ENCODE peak calls at places on chromosomes 5 and 9, in seven cellular contexts. Z is Panc1, E is progenitor cell of endocrine pancreas, C is Calu3, P is sigmoid colon, H is PC-9, F is GM13977. R is an unnamed sample.

GRCh38 chr5:134124289-134125194 is 10.1 kb downstream of the TCF7 start:
- DNase-seq in Z (no peak), E (no peak), C (no peak), P (no peak), H (peak), F (no peak), R (peak)

GRCh38 chr5:157874861-157875260 is 15.9 kb upstream of the CLINT1 start:
- DNase-seq in Z (no peak), E (no peak), C (no peak), P (no peak), H (no peak), F (no peak), R (no peak)

GRCh38 chr5:141795421-141795820 is 82.8 kb downstream of the PCDH1 start:
- DNase-seq in Z (no peak), E (no peak), C (no peak), P (no peak), H (no peak), F (no peak), R (no peak)

GRCh38 chr9:99158629-99159028 is 53.7 kb downstream of the TGFBR1 start:
- DNase-seq in Z (no peak), E (no peak), C (no peak), P (no peak), H (no peak), F (no peak), R (no peak)

GRCh38 chr5:64210866-64211265 is 45.2 kb downstream of the RNF180 start:
- DNase-seq in Z (no peak), E (no peak), C (peak), P (no peak), H (no peak), F (no peak), R (no peak)

GRCh38 chr5:96936431-96937221 is 746 bp downstream of the LNPEP start:
- DNase-seq in Z (no peak), E (peak), C (peak), P (peak), H (peak), F (peak), R (no peak)

GRCh38 chr9:131402738-131403492 is 9.0 kb downstream of the PRRC2B start:
- DNase-seq in Z (no peak), E (no peak), C (peak), P (peak), H (peak), F (no peak), R (peak)

GRCh38 chr5:59390074-59390659 is 503.4 kb downstream of the PDE4D start:
- DNase-seq in Z (peak), E (no peak), C (peak), P (no peak), H (no peak), F (peak), R (no peak)

GRCh38 chr5:151066920-151067319 is 13.9 kb downstream of the TNIP1 start:
- DNase-seq in Z (no peak), E (no peak), C (no peak), P (no peak), H (no peak), F (no peak), R (no peak)

GRCh38 chr9:123451011-123451410 is 95.0 kb downstream of the CRB2 start:
- DNase-seq in Z (no peak), E (no peak), C (no peak), P (no peak), H (no peak), F (no peak), R (no peak)

GRCh38 chr5:14676320-14676719 is 11.8 kb downstream of the OTULIN start:
- DNase-seq in Z (no peak), E (no peak), C (peak), P (no peak), H (peak), F (no peak), R (no peak)

GRCh38 chr5:66255702-66256101 is 111.6 kb downstream of the SREK1 start:
- DNase-seq in Z (no peak), E (no peak), C (no peak), P (no peak), H (no peak), F (no peak), R (no peak)

GRCh38 chr5:156402387-156402921 is 75.5 kb downstream of the SGCD start:
- DNase-seq in Z (no peak), E (no peak), C (no peak), P (no peak), H (no peak), F (peak), R (peak)

GRCh38 chr5:570886-571285 is 41.3 kb upstream of the CEP72 start:
- DNase-seq in Z (no peak), E (no peak), C (no peak), P (peak), H (no peak), F (no peak), R (no peak)

GRCh38 chr9:109455861-109456260 is 42.2 kb downstream of the PTPN3 start:
- DNase-seq in Z (no peak), E (no peak), C (no peak), P (no peak), H (no peak), F (no peak), R (no peak)

GRCh38 chr5:71591100-71591499 is 4.0 kb downstream of the MCCC2 start:
- DNase-seq in Z (no peak), E (no peak), C (no peak), P (no peak), H (no peak), F (no peak), R (no peak)
- TF ChIP-seq CTCF in Z (no peak), E (no peak), C (no peak), P (no peak), H (no peak), F (no peak), R (no peak)

GRCh38 chr5:52924458-52924857 is 64.7 kb upstream of the ITGA2 start:
- DNase-seq in Z (no peak), E (no peak), C (no peak), P (no peak), H (no peak), F (no peak), R (no peak)
- TF ChIP-seq CTCF in Z (no peak), E (no peak), C (no peak), P (no peak), H (no peak), F (no peak), R (no peak)

DNA sequence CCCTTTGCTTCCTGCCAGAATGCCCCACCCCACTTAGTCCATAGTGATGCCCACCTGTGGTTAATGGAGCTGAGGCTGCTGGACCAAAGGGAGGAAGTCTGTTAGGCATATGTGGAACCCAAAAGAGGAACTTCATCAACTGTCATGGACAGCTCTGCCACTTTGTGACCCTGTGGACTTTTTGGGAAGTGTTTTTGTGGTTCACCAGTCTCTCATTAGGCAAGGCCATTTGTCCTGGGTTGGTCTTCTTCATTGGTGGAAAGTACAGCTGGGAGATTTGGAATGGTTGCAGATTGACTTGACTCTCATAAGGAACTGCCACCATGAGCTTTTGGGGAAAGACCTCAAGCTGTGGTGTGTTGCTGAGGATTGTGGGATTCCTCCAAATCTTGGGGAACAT is 31.9 kb upstream of the IL12B start:
- DNase-seq in Z (no peak), E (no peak), C (no peak), P (no peak), H (no peak), F (no peak), R (no peak)
- TF ChIP-seq CTCF in Z (no peak), E (no peak), C (no peak), P (no peak), H (no peak), F (no peak), R (no peak)

GRCh38 chr5:149775785-149776184 is 45.7 kb downstream of the PPARGC1B start:
- DNase-seq in Z (peak), E (no peak), C (peak), P (no peak), H (no peak), F (peak), R (no peak)
- TF ChIP-seq CTCF in Z (no peak), E (peak), C (peak), P (peak), H (peak), F (peak), R (no peak)

DNA sequence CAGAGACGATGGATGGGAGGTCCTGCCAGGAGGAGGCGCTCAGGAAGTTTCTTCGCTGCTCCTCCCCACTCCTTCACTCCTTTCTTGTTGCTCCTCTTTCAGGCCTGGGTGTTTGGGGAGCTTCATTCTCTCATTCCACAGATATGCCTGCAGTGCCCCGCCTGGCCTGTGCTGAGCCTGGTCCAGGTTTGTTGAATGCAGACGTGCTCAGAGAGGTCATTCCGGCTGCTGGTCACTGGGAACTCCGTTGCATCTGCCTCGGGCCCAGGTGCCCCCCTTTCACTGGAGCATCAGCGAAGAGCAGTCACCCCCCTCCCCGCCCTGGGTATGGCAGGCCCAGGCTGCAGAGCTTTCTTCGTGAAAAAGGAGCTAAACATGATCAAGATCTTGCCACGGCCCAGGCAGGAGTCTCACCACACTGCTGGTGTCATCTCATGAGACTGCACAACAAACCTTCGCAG is 15.5 kb downstream of the SURF6 start:
- DNase-seq in Z (no peak), E (no peak), C (no peak), P (peak), H (no peak), F (no peak), R (no peak)
- TF ChIP-seq CTCF in Z (no peak), E (no peak), C (no peak), P (no peak), H (no peak), F (no peak), R (no peak)

DNA sequence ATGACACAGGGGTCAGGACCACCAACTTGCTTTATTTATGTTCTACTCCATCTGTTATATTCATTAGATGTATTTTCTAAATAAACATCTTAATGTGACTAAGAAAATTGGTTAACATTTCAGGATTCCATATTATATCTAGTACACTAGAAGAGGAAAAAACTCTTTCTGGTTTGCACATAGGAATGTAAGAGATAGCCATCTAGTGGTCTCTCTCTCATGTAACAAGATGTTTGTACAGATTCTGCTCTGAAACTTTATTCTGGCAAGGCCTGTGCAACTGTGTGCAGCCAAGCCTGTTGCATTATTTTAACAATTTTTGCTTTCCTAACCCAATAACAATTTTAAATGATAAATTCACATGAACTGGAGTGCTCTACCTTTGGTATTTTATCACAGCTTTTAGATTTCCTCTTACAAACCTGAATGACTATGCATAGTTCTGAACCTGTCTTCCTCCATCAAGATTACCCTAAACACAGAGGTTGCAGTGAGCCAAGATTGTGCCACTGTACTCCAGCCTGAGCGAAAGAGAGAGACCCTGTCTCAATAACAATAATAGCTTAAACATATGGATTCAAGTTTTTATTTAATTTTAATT is 148.1 kb downstream of the GIN1 start:
- DNase-seq in Z (no peak), E (no peak), C (no peak), P (no peak), H (no peak), F (peak), R (no peak)
- TF ChIP-seq CTCF in Z (peak), E (no peak), C (no peak), P (peak), H (peak), F (peak), R (peak)

GRCh38 chr5:111758284-111758628 is 1.3 kb upstream of the NREP start:
- DNase-seq in Z (no peak), E (no peak), C (no peak), P (no peak), H (no peak), F (no peak), R (no peak)

GRCh38 chr5:111755264-111755941 is 1.6 kb downstream of the NREP start:
- DNase-seq in Z (no peak), E (no peak), C (no peak), P (no peak), H (no peak), F (no peak), R (no peak)

GRCh38 chr5:111757582-111758283 is 739 bp upstream of the NREP start:
- DNase-seq in Z (no peak), E (peak), C (peak), P (peak), H (no peak), F (peak), R (peak)

GRCh38 chr5:111755942-111756353 is 1.0 kb downstream of the NREP start:
- DNase-seq in Z (no peak), E (no peak), C (no peak), P (no peak), H (no peak), F (no peak), R (no peak)

GRCh38 chr5:111756701-111757581 is at the start of gene NREP:
- DNase-seq in Z (peak), E (peak), C (peak), P (peak), H (peak), F (peak), R (peak)
- TF ChIP-seq CTCF in Z (peak), E (peak), C (peak), P (peak), H (peak), F (peak), R (no peak)

GRCh38 chr9:113011911-113012381 is at the start of gene ZNF883:
- DNase-seq in Z (no peak), E (peak), C (peak), P (peak), H (peak), F (no peak), R (no peak)
- TF ChIP-seq CTCF in Z (no peak), E (peak), C (no peak), P (no peak), H (no peak), F (no peak), R (no peak)

DNA sequence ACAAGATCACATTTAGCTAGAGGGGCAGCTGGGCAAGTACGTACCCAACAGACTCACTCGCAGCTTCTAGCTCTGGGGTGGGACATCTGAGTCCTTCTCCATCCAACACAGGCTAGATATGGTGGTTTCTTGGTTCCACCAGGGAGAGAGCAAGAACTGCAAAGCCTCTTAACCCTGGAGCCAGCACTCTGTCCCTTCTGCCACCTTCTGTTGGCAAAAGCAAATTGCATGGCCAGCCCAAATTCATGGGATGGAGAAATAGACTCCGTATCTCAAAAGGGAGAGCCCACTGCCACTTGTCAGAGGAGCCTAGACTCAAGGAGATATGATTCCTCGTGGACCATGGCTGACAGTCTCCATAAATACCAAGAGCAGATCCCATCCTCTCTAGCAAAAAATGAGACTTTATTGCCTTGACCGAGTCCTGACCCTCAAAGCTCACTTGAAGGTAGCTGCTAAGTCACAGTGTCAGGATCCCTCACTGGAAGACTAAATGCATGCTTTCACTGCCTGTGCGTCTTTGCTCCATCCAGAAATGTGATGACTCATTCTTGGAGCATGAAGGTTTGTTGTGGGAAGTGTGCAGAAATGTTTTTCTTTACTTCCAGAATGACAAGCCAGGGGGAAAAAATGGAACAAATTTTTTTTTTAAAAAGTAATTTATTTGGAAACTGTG is 28.8 kb upstream of the ROR2 start:
- DNase-seq in Z (no peak), E (no peak), C (peak), P (no peak), H (peak), F (no peak), R (no peak)
- TF ChIP-seq CTCF in Z (peak), E (peak), C (no peak), P (no peak), H (peak), F (peak), R (no peak)

DNA sequence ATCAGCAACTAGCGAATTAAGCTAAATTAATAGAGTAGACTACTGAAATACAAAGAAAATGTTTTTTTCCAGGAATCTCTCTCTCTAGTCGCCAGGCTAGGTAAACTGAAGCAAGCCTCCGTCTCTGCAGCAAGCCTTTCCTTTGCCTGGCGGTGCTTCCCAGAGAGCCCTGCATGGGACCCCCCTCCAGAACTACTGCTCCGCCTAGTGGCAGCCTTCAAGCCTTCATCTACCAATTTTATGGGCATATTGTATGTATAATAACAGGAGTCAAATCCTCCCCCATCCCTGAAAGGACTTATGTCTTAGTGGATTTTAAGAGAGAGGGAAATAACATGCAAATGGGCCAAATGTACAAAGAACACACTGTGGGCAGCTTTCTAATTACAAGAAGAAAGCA is 241.9 kb downstream of the SAXO1 start:
- DNase-seq in Z (no peak), E (peak), C (peak), P (no peak), H (peak), F (no peak), R (no peak)
- TF ChIP-seq CTCF in Z (peak), E (peak), C (peak), P (no peak), H (peak), F (peak), R (no peak)

R was measured in Peyer's patch.